ENCODE peak calls at places on chromosomes 4 and X, in four cellular contexts. R is K562, Y is H1, A is HepG2. V is an unnamed sample.

GRCh38 chr4:80434238-80434637 is 98.7 kb downstream of the CFAP299 start:
- DNase-seq in R (no peak), Y (no peak), A (no peak), V (no peak)

GRCh38 chrX:44020693-44021092 is 47.5 kb upstream of the NDP start:
- DNase-seq in R (no peak), Y (no peak), A (no peak), V (no peak)

GRCh38 chr4:181278941-181279340 is 964.3 kb upstream of the TENM3 start:
- DNase-seq in R (no peak), Y (no peak), A (no peak), V (no peak)

GRCh38 chr4:26081795-26082498 is 167.9 kb downstream of the SMIM20 start:
- DNase-seq in R (peak; percentile 57), Y (no peak), A (peak; percentile 32), V (peak; percentile 27)

GRCh38 chr4:70269674-70270073 is 27.3 kb downstream of the CSN3 start:
- DNase-seq in R (no peak), Y (no peak), A (peak; percentile 10), V (no peak)

GRCh38 chrX:68431836-68432235 is 1.5 kb downstream of the OPHN1 start:
- DNase-seq in R (no peak), Y (no peak), A (no peak), V (no peak)

GRCh38 chrX:42385730-42386129 is 392.2 kb downstream of the PPP1R2C start:
- DNase-seq in R (no peak), Y (no peak), A (no peak), V (no peak)

GRCh38 chrX:41932885-41933284 is 9.5 kb upstream of the CASK start:
- DNase-seq in R (no peak), Y (no peak), A (no peak), V (no peak)

GRCh38 chr4:145954924-145955339 is 16.3 kb upstream of the ZNF827 start:
- DNase-seq in R (peak; percentile 82), Y (no peak), A (no peak), V (peak; percentile 74)

GRCh38 chr4:145709336-145709735 is 29.4 kb downstream of the C4orf51 start:
- DNase-seq in R (no peak), Y (no peak), A (no peak), V (no peak)

GRCh38 chr4:39036172-39036571 is 4.0 kb upstream of the TMEM156 start:
- DNase-seq in R (no peak), Y (no peak), A (peak; percentile 83), V (peak; percentile 86)

GRCh38 chrX:101482296-101482695 is 3.0 kb upstream of the ARMCX4 start:
- DNase-seq in R (no peak), Y (no peak), A (no peak), V (no peak)

GRCh38 chr4:140137654-140138053 is 16.3 kb downstream of the MAML3 start:
- DNase-seq in R (no peak), Y (no peak), A (no peak), V (peak; percentile 61)

GRCh38 chr4:4472344-4472958 is 69.4 kb downstream of the STX18 start:
- DNase-seq in R (no peak), Y (no peak), A (peak; percentile 68), V (no peak)

GRCh38 chr4:145565328-145565727 is 53.9 kb upstream of the MMAA start:
- DNase-seq in R (no peak), Y (no peak), A (no peak), V (no peak)

GRCh38 chr4:74874785-74875367 is 58.0 kb upstream of the PARM1 start:
- DNase-seq in R (peak; percentile 72), Y (no peak), A (peak; percentile 64), V (peak; percentile 75)

GRCh38 chr4:55435136-55435535 is 39.4 kb downstream of the TMEM165 start:
- DNase-seq in R (peak; percentile 13), Y (no peak), A (no peak), V (no peak)

GRCh38 chrX:102345916-102346315 is 93.9 kb downstream of the NXF2B start:
- DNase-seq in R (peak; percentile 56), Y (peak; percentile 67), A (peak; percentile 6), V (peak; percentile 31)

GRCh38 chr4:124067031-124067430 is 645.5 kb downstream of the ANKRD50 start:
- DNase-seq in R (no peak), Y (no peak), A (no peak), V (no peak)

DNA sequence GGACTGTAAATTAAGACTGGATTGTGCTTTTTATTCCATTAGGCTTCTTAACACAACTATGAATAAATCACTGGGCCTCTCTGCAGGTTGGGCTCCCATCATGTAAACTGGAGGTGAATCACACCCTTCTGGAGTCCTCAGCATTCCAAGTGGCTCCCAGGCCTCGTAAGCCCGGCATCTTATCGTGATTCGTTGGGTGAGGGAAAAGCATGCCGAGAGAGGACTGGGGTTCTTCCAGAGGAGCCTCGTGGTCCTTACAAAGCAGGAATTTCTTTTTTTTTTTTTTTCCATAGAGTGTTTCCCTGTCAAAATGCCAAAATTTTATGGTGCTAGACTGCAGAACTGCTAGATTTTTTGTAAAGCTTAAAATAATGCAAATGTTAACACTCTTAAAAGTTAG is 20.0 kb downstream of the CLDN22 start:
- DNase-seq in R (no peak), Y (no peak), A (no peak), V (no peak)
- TF ChIP-seq HDAC2 in R (no peak), Y (no peak), A (no peak), V (no peak)

GRCh38 chr4:91113130-91113706 is 986.0 kb downstream of the CCSER1 start:
- DNase-seq in R (peak; percentile 20), Y (no peak), A (peak; percentile 7), V (peak; percentile 43)
- TF ChIP-seq JUN in R (no peak), Y (no peak), A (no peak), V (no peak)

DNA sequence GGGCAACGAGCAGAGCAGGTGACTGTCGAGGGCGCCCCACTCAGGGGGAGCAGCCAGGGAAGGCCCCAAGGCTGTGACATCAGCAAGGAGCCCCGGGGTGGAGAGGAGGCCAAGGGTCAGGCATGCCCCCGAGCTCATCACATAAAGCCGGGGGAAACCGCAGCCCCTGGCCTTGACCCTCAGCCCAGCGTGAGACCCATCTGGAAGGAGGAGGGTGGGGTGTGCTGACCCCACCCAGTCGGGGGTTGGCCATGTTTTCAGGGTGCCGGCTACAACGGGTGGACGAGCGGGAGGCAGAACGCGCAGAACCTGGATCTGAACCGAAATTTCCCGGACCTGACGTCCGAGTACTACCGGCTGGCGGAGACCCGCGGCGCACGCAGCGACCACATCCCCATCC is 13.9 kb downstream of the CPZ start:
- DNase-seq in R (no peak), Y (no peak), A (no peak), V (no peak)
- TF ChIP-seq HDAC2 in R (no peak), Y (no peak), A (no peak), V (no peak)

DNA sequence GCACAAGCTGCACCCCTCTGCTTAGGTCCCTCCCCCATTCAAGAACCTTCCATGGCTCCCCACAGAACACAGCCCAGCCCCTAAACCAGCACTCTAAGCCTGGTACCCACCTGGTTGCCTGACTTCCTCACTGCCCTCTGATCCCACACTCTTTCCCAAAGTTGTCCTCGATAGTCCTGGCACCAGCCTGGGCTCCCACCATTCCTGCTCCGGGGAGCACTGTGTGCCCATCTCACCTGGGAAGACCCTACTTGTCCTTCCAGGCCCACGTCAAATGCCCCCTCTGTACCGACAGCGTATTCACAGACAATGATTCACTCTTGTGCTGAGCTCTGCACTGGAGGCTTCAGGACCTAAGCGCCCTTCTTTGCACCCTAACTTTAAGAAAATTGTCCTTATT is 40.1 kb downstream of the ABLIM2 start:
- DNase-seq in R (no peak), Y (no peak), A (no peak), V (no peak)
- TF ChIP-seq JUN in R (no peak), Y (no peak), A (no peak), V (no peak)

GRCh38 chr4:98530572-98530971 is 127.8 kb downstream of the TSPAN5 start:
- DNase-seq in R (no peak), Y (no peak), A (no peak), V (no peak)

GRCh38 chr4:98528882-98529281 is 129.5 kb downstream of the TSPAN5 start:
- DNase-seq in R (no peak), Y (no peak), A (no peak), V (no peak)

GRCh38 chr4:98529970-98530569 is 128.3 kb downstream of the TSPAN5 start:
- DNase-seq in R (no peak), Y (no peak), A (no peak), V (no peak)

GRCh38 chr4:98524271-98524670 is 134.1 kb downstream of the TSPAN5 start:
- DNase-seq in R (no peak), Y (no peak), A (no peak), V (no peak)

DNA sequence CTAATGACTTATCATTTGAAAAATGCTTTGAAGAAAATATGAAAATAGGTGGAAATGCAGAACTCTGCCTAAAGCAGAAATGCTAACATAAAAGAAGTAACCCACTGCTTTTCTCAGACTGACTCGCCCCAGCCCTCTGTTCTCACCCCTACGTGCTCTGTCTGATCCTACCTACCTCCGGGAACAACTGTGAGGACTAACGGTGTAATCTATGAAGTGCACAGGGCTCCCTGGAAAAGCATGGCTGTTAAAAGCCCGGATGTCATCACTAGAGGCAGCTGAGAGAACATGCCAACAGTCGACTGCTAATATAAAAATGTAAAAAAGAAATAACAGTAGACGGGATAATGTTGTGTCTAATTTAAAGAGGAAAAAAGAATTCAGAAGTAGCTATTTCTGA is 130.9 kb downstream of the TSPAN5 start:
- DNase-seq in R (no peak), Y (no peak), A (no peak), V (no peak)
- TF ChIP-seq HDAC2 in R (no peak), Y (no peak), A (no peak), V (no peak)

GRCh38 chr4:23733476-23733875 is 156.4 kb downstream of the PPARGC1A start:
- DNase-seq in R (no peak), Y (no peak), A (no peak), V (no peak)

GRCh38 chr4:23736466-23736865 is 153.4 kb downstream of the PPARGC1A start:
- DNase-seq in R (no peak), Y (no peak), A (no peak), V (no peak)

GRCh38 chr4:23741586-23742240 is 148.1 kb downstream of the PPARGC1A start:
- DNase-seq in R (no peak), Y (no peak), A (no peak), V (no peak)

GRCh38 chr4:23733911-23734458 is 155.9 kb downstream of the PPARGC1A start:
- DNase-seq in R (no peak), Y (no peak), A (no peak), V (no peak)

GRCh38 chr4:23737571-23737970 is 152.3 kb downstream of the PPARGC1A start:
- DNase-seq in R (no peak), Y (no peak), A (no peak), V (no peak)
- TF ChIP-seq JUN in R (no peak), Y (no peak), A (no peak), V (no peak)